ENCODE peak calls at places on chromosome 1, in nine cellular contexts. One of them, this sample, is unnamed.

GRCh38 chr1:45493116-45493697 is 2.2 kb upstream of the TESK2 start:
- DNase-seq in activated naive CD8-positive, alpha-beta T cell treated with anti-CD3 and anti-CD28 coated beads for 36 hours: peak
- DNase-seq in naive thymus-derived CD8-positive, alpha-beta T cell: peak
- DNase-seq in NCI-H2081: peak
- DNase-seq in sciatic nerve: no peak
- DNase-seq in upper lobe of right lung: no peak
- DNase-seq in NCI-H187: peak
- DNase-seq in NCI-H1436: peak
- DNase-seq in uterus: no peak
- DNase-seq in this sample: peak

GRCh38 chr1:110634455-110635281 is 28.5 kb upstream of the KCNA2 start:
- DNase-seq in activated naive CD8-positive, alpha-beta T cell treated with anti-CD3 and anti-CD28 coated beads for 36 hours: peak
- DNase-seq in naive thymus-derived CD8-positive, alpha-beta T cell: peak
- DNase-seq in NCI-H2081: no peak
- DNase-seq in sciatic nerve: no peak
- DNase-seq in upper lobe of right lung: peak
- DNase-seq in NCI-H187: no peak
- DNase-seq in NCI-H1436: no peak
- DNase-seq in uterus: peak
- DNase-seq in this sample: peak

GRCh38 chr1:233327938-233328660 is 575 bp downstream of the MAP3K21 start:
- DNase-seq in activated naive CD8-positive, alpha-beta T cell treated with anti-CD3 and anti-CD28 coated beads for 36 hours: peak
- DNase-seq in naive thymus-derived CD8-positive, alpha-beta T cell: peak
- DNase-seq in NCI-H2081: peak
- DNase-seq in sciatic nerve: peak
- DNase-seq in upper lobe of right lung: peak
- DNase-seq in NCI-H187: no peak
- DNase-seq in NCI-H1436: peak
- DNase-seq in uterus: no peak
- DNase-seq in this sample: peak

GRCh38 chr1:82927753-82928152 is 1071.2 kb downstream of the TTLL7 start:
- DNase-seq in activated naive CD8-positive, alpha-beta T cell treated with anti-CD3 and anti-CD28 coated beads for 36 hours: no peak
- DNase-seq in naive thymus-derived CD8-positive, alpha-beta T cell: no peak
- DNase-seq in NCI-H2081: no peak
- DNase-seq in sciatic nerve: no peak
- DNase-seq in upper lobe of right lung: no peak
- DNase-seq in NCI-H187: no peak
- DNase-seq in NCI-H1436: no peak
- DNase-seq in uterus: no peak
- DNase-seq in this sample: no peak

GRCh38 chr1:32754282-32755097 is 51.9 kb upstream of the SYNC start:
- DNase-seq in activated naive CD8-positive, alpha-beta T cell treated with anti-CD3 and anti-CD28 coated beads for 36 hours: peak
- DNase-seq in naive thymus-derived CD8-positive, alpha-beta T cell: peak
- DNase-seq in NCI-H2081: no peak
- DNase-seq in sciatic nerve: no peak
- DNase-seq in upper lobe of right lung: peak
- DNase-seq in NCI-H187: no peak
- DNase-seq in NCI-H1436: no peak
- DNase-seq in uterus: no peak
- DNase-seq in this sample: peak

GRCh38 chr1:201916649-201917249 is 28.1 kb downstream of the SHISA4 start:
- DNase-seq in activated naive CD8-positive, alpha-beta T cell treated with anti-CD3 and anti-CD28 coated beads for 36 hours: no peak
- DNase-seq in naive thymus-derived CD8-positive, alpha-beta T cell: no peak
- DNase-seq in NCI-H2081: peak
- DNase-seq in sciatic nerve: peak
- DNase-seq in upper lobe of right lung: no peak
- DNase-seq in NCI-H187: no peak
- DNase-seq in NCI-H1436: peak
- DNase-seq in uterus: peak
- DNase-seq in this sample: peak

GRCh38 chr1:119535381-119535780 is 28.4 kb downstream of the HSD3B1 start:
- DNase-seq in activated naive CD8-positive, alpha-beta T cell treated with anti-CD3 and anti-CD28 coated beads for 36 hours: no peak
- DNase-seq in naive thymus-derived CD8-positive, alpha-beta T cell: no peak
- DNase-seq in NCI-H2081: no peak
- DNase-seq in sciatic nerve: no peak
- DNase-seq in upper lobe of right lung: no peak
- DNase-seq in NCI-H187: no peak
- DNase-seq in NCI-H1436: no peak
- DNase-seq in uterus: no peak
- DNase-seq in this sample: no peak

GRCh38 chr1:160086162-160086892 is 5.0 kb downstream of the KCNJ9 start:
- DNase-seq in activated naive CD8-positive, alpha-beta T cell treated with anti-CD3 and anti-CD28 coated beads for 36 hours: no peak
- DNase-seq in naive thymus-derived CD8-positive, alpha-beta T cell: no peak
- DNase-seq in NCI-H2081: no peak
- DNase-seq in sciatic nerve: no peak
- DNase-seq in upper lobe of right lung: no peak
- DNase-seq in NCI-H187: no peak
- DNase-seq in NCI-H1436: no peak
- DNase-seq in uterus: no peak
- DNase-seq in this sample: no peak

GRCh38 chr1:203702130-203702577 is 62.8 kb upstream of the LAX1 start:
- DNase-seq in activated naive CD8-positive, alpha-beta T cell treated with anti-CD3 and anti-CD28 coated beads for 36 hours: peak
- DNase-seq in naive thymus-derived CD8-positive, alpha-beta T cell: peak
- DNase-seq in NCI-H2081: peak
- DNase-seq in sciatic nerve: peak
- DNase-seq in upper lobe of right lung: no peak
- DNase-seq in NCI-H187: peak
- DNase-seq in NCI-H1436: peak
- DNase-seq in uterus: peak
- DNase-seq in this sample: peak

GRCh38 chr1:208216806-208217205 is 27.4 kb downstream of the PLXNA2 start:
- DNase-seq in activated naive CD8-positive, alpha-beta T cell treated with anti-CD3 and anti-CD28 coated beads for 36 hours: no peak
- DNase-seq in naive thymus-derived CD8-positive, alpha-beta T cell: no peak
- DNase-seq in NCI-H2081: no peak
- DNase-seq in sciatic nerve: no peak
- DNase-seq in upper lobe of right lung: no peak
- DNase-seq in NCI-H187: no peak
- DNase-seq in NCI-H1436: no peak
- DNase-seq in uterus: no peak
- DNase-seq in this sample: no peak